ENCODE peak calls at places on chromosomes 11 and 22, in six cellular contexts. One of them, this sample, is unnamed.

GRCh38 chr22:49727881-49728563 is 99.7 kb downstream of the BRD1 start:
- DNase-seq in colonic mucosa: no peak
- DNase-seq in CD8-positive, alpha-beta T cell: no peak
- DNase-seq in epithelial cell of esophagus: no peak
- DNase-seq in sigmoid colon: no peak
- DNase-seq in astrocyte of the cerebellum: no peak
- DNase-seq in this sample: no peak

GRCh38 chr11:113311536-113311935 is 2.8 kb upstream of the TTC12 start:
- DNase-seq in colonic mucosa: no peak
- DNase-seq in epithelial cell of esophagus: no peak
- DNase-seq in sigmoid colon: no peak
- DNase-seq in CD8-positive, alpha-beta T cell: no peak
- DNase-seq in astrocyte of the cerebellum: no peak
- DNase-seq in this sample: peak

GRCh38 chr11:66855574-66856495 is 1.0 kb upstream of the LRFN4 start:
- DNase-seq in colonic mucosa: peak
- DNase-seq in astrocyte of the cerebellum: peak
- DNase-seq in CD8-positive, alpha-beta T cell: no peak
- DNase-seq in epithelial cell of esophagus: peak
- DNase-seq in sigmoid colon: peak
- DNase-seq in this sample: peak

GRCh38 chr11:18709414-18709813 is 10.8 kb downstream of the TMEM86A start:
- DNase-seq in astrocyte of the cerebellum: no peak
- DNase-seq in sigmoid colon: no peak
- DNase-seq in colonic mucosa: no peak
- DNase-seq in CD8-positive, alpha-beta T cell: no peak
- DNase-seq in epithelial cell of esophagus: no peak
- DNase-seq in this sample: no peak

GRCh38 chr11:123103326-123103980 is 41.5 kb upstream of the HSPA8 start:
- DNase-seq in sigmoid colon: peak
- DNase-seq in astrocyte of the cerebellum: peak
- DNase-seq in CD8-positive, alpha-beta T cell: peak
- DNase-seq in colonic mucosa: peak
- DNase-seq in epithelial cell of esophagus: peak
- DNase-seq in this sample: peak

GRCh38 chr11:42974510-42974909 is 337.3 kb upstream of the API5 start:
- DNase-seq in colonic mucosa: no peak
- DNase-seq in epithelial cell of esophagus: no peak
- DNase-seq in astrocyte of the cerebellum: no peak
- DNase-seq in sigmoid colon: no peak
- DNase-seq in CD8-positive, alpha-beta T cell: no peak
- DNase-seq in this sample: no peak

GRCh38 chr11:87425943-87426342 is 388.2 kb downstream of the TMEM135 start:
- DNase-seq in astrocyte of the cerebellum: peak
- DNase-seq in epithelial cell of esophagus: no peak
- DNase-seq in colonic mucosa: no peak
- DNase-seq in sigmoid colon: no peak
- DNase-seq in CD8-positive, alpha-beta T cell: no peak
- DNase-seq in this sample: no peak

GRCh38 chr11:94662065-94662779 is 95.1 kb downstream of the PIWIL4 start:
- DNase-seq in CD8-positive, alpha-beta T cell: no peak
- DNase-seq in colonic mucosa: no peak
- DNase-seq in epithelial cell of esophagus: no peak
- DNase-seq in astrocyte of the cerebellum: no peak
- DNase-seq in sigmoid colon: no peak
- DNase-seq in this sample: no peak

GRCh38 chr11:95589893-95590612 is 199.5 kb downstream of the FAM76B start:
- DNase-seq in CD8-positive, alpha-beta T cell: no peak
- DNase-seq in astrocyte of the cerebellum: no peak
- DNase-seq in colonic mucosa: no peak
- DNase-seq in epithelial cell of esophagus: no peak
- DNase-seq in sigmoid colon: no peak
- DNase-seq in this sample: no peak

GRCh38 chr11:122150484-122151124 is 34.6 kb upstream of the BLID start:
- DNase-seq in sigmoid colon: no peak
- DNase-seq in colonic mucosa: no peak
- DNase-seq in CD8-positive, alpha-beta T cell: no peak
- DNase-seq in astrocyte of the cerebellum: no peak
- DNase-seq in epithelial cell of esophagus: no peak
- DNase-seq in this sample: no peak

GRCh38 chr11:64148200-64148916 is 17.6 kb downstream of the MACROD1 start:
- DNase-seq in sigmoid colon: peak
- DNase-seq in colonic mucosa: peak
- DNase-seq in astrocyte of the cerebellum: peak
- DNase-seq in epithelial cell of esophagus: peak
- DNase-seq in CD8-positive, alpha-beta T cell: peak
- DNase-seq in this sample: peak

GRCh38 chr11:65204143-65204542 is 22.4 kb downstream of the CAPN1 start:
- DNase-seq in epithelial cell of esophagus: no peak
- DNase-seq in astrocyte of the cerebellum: no peak
- DNase-seq in sigmoid colon: peak
- DNase-seq in colonic mucosa: no peak
- DNase-seq in CD8-positive, alpha-beta T cell: no peak
- DNase-seq in this sample: no peak

GRCh38 chr11:2830886-2831285 is 54.7 kb downstream of the CDKN1C start:
- DNase-seq in astrocyte of the cerebellum: no peak
- DNase-seq in CD8-positive, alpha-beta T cell: peak
- DNase-seq in epithelial cell of esophagus: no peak
- DNase-seq in colonic mucosa: no peak
- DNase-seq in sigmoid colon: no peak
- DNase-seq in this sample: no peak

GRCh38 chr22:25069758-25070461 is 117.4 kb downstream of the KIAA1671 start:
- DNase-seq in epithelial cell of esophagus: no peak
- DNase-seq in sigmoid colon: no peak
- DNase-seq in colonic mucosa: no peak
- DNase-seq in CD8-positive, alpha-beta T cell: peak
- DNase-seq in astrocyte of the cerebellum: no peak
- DNase-seq in this sample: no peak

GRCh38 chr11:75031224-75031753 is 42.6 kb downstream of the NEU3 start:
- DNase-seq in colonic mucosa: no peak
- DNase-seq in astrocyte of the cerebellum: no peak
- DNase-seq in CD8-positive, alpha-beta T cell: no peak
- DNase-seq in sigmoid colon: no peak
- DNase-seq in epithelial cell of esophagus: peak
- DNase-seq in this sample: peak

GRCh38 chr11:38282718-38283117 is 1684.7 kb upstream of the RAG2 start:
- DNase-seq in CD8-positive, alpha-beta T cell: no peak
- DNase-seq in colonic mucosa: no peak
- DNase-seq in epithelial cell of esophagus: no peak
- DNase-seq in sigmoid colon: no peak
- DNase-seq in astrocyte of the cerebellum: no peak
- DNase-seq in this sample: no peak

GRCh38 chr11:11316651-11317050 is 36.4 kb downstream of the CSNK2A3 start:
- DNase-seq in epithelial cell of esophagus: peak
- DNase-seq in CD8-positive, alpha-beta T cell: no peak
- DNase-seq in sigmoid colon: no peak
- DNase-seq in colonic mucosa: no peak
- DNase-seq in astrocyte of the cerebellum: no peak
- DNase-seq in this sample: no peak

GRCh38 chr11:116348226-116348625 is 424.6 kb downstream of the BUD13 start:
- DNase-seq in colonic mucosa: no peak
- DNase-seq in CD8-positive, alpha-beta T cell: no peak
- DNase-seq in astrocyte of the cerebellum: no peak
- DNase-seq in sigmoid colon: no peak
- DNase-seq in epithelial cell of esophagus: no peak
- DNase-seq in this sample: no peak

GRCh38 chr11:108571001-108571400 is 22.6 kb downstream of the EXPH5 start:
- DNase-seq in colonic mucosa: peak
- DNase-seq in epithelial cell of esophagus: peak
- DNase-seq in sigmoid colon: no peak
- DNase-seq in astrocyte of the cerebellum: no peak
- DNase-seq in CD8-positive, alpha-beta T cell: no peak
- DNase-seq in this sample: no peak

GRCh38 chr11:69640995-69641581 is at the start of gene CCND1:
- DNase-seq in colonic mucosa: peak
- DNase-seq in astrocyte of the cerebellum: peak
- DNase-seq in CD8-positive, alpha-beta T cell: no peak
- DNase-seq in epithelial cell of esophagus: peak
- DNase-seq in sigmoid colon: peak
- DNase-seq in this sample: peak

GRCh38 chr11:69444381-69445130 is 36.9 kb upstream of the LINC01488 start:
- DNase-seq in astrocyte of the cerebellum: no peak
- DNase-seq in epithelial cell of esophagus: peak
- DNase-seq in CD8-positive, alpha-beta T cell: no peak
- DNase-seq in colonic mucosa: peak
- DNase-seq in sigmoid colon: peak
- DNase-seq in this sample: peak

GRCh38 chr22:20089226-20089976 is 9.4 kb downstream of the DGCR8 start:
- DNase-seq in astrocyte of the cerebellum: no peak
- DNase-seq in colonic mucosa: no peak
- DNase-seq in sigmoid colon: no peak
- DNase-seq in CD8-positive, alpha-beta T cell: no peak
- DNase-seq in epithelial cell of esophagus: no peak
- DNase-seq in this sample: no peak

GRCh38 chr11:64419818-64420485 is 61.0 kb downstream of the RPS6KA4 start:
- DNase-seq in colonic mucosa: no peak
- DNase-seq in CD8-positive, alpha-beta T cell: no peak
- DNase-seq in epithelial cell of esophagus: peak
- DNase-seq in astrocyte of the cerebellum: peak
- DNase-seq in sigmoid colon: no peak
- DNase-seq in this sample: peak

GRCh38 chr11:109222730-109223129 is 199.3 kb upstream of the C11orf87 start:
- DNase-seq in astrocyte of the cerebellum: no peak
- DNase-seq in colonic mucosa: no peak
- DNase-seq in CD8-positive, alpha-beta T cell: no peak
- DNase-seq in epithelial cell of esophagus: no peak
- DNase-seq in sigmoid colon: no peak
- DNase-seq in this sample: no peak

DNA sequence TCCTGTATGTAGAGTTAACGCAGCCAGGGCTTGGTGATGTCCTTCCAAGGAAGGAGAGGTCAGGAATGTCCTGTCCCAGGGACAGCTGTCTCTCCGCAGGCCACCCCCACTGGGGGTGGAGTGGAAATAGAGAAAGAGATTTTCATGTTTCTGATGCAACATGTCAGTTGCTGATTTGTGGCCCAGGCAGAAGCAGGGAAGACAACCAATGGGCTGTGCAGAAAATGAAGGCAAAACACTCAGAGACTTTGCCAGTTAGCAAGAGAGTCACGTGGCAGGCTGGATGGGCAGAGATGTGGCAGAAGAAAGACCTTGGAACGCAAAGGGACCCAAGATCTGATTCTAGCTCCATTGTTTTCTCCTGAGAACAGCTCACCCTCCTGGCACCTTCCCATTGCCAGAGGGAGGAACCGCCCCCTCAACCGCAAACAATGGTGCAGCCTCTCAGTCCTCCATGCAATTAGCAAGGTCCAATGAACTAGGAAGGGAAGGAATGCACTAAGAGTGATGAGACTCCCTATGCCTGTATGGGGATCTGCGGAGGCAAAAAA is 71.0 kb downstream of the SYN3 start:
- DNase-seq in sigmoid colon: no peak
- DNase-seq in CD8-positive, alpha-beta T cell: no peak
- DNase-seq in colonic mucosa: no peak
- DNase-seq in epithelial cell of esophagus: peak
- DNase-seq in astrocyte of the cerebellum: peak
- DNase-seq in this sample: no peak
- H3K4me3 ChIP-seq in sigmoid colon: no peak
- H3K4me3 ChIP-seq in CD8-positive, alpha-beta T cell: no peak
- H3K4me3 ChIP-seq in colonic mucosa: no peak
- H3K4me3 ChIP-seq in epithelial cell of esophagus: no peak
- H3K4me3 ChIP-seq in astrocyte of the cerebellum: no peak
- H3K4me3 ChIP-seq in this sample: no peak

GRCh38 chr11:125494033-125494364 is 2.1 kb downstream of the FEZ1 start:
- DNase-seq in sigmoid colon: no peak
- DNase-seq in CD8-positive, alpha-beta T cell: no peak
- DNase-seq in epithelial cell of esophagus: no peak
- DNase-seq in colonic mucosa: no peak
- DNase-seq in astrocyte of the cerebellum: no peak
- DNase-seq in this sample: no peak

GRCh38 chr11:125494601-125494986 is 1.5 kb downstream of the FEZ1 start:
- DNase-seq in colonic mucosa: no peak
- DNase-seq in astrocyte of the cerebellum: no peak
- DNase-seq in sigmoid colon: no peak
- DNase-seq in epithelial cell of esophagus: no peak
- DNase-seq in CD8-positive, alpha-beta T cell: no peak
- DNase-seq in this sample: no peak

GRCh38 chr11:125494987-125495725 is 909 bp downstream of the FEZ1 start:
- DNase-seq in colonic mucosa: peak
- DNase-seq in CD8-positive, alpha-beta T cell: no peak
- DNase-seq in astrocyte of the cerebellum: no peak
- DNase-seq in epithelial cell of esophagus: peak
- DNase-seq in sigmoid colon: peak
- DNase-seq in this sample: no peak

GRCh38 chr11:125498521-125498920 is 2.5 kb upstream of the FEZ1 start:
- DNase-seq in epithelial cell of esophagus: no peak
- DNase-seq in sigmoid colon: no peak
- DNase-seq in CD8-positive, alpha-beta T cell: no peak
- DNase-seq in astrocyte of the cerebellum: no peak
- DNase-seq in colonic mucosa: no peak
- DNase-seq in this sample: no peak

DNA sequence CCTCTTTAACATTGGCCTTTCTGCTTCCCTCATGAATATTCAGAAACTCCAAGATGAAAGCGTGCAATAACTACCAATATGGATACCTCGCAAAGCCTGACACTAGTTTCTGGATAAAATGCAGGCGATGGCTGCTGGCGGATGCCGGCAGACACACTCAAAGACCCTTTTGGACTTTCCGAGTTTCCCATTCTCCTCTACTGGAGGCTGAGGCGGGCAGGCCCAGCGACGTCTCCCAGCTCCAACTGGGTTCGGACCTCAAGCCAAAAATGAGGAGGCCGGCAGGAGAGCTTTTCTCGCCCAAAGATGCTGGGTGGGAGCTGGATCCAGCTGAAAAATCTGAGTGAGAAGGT is 376 bp upstream of the FEZ1 start:
- DNase-seq in epithelial cell of esophagus: no peak
- DNase-seq in astrocyte of the cerebellum: no peak
- DNase-seq in colonic mucosa: no peak
- DNase-seq in CD8-positive, alpha-beta T cell: no peak
- DNase-seq in sigmoid colon: no peak
- DNase-seq in this sample: no peak
- H3K4me3 ChIP-seq in epithelial cell of esophagus: peak
- H3K4me3 ChIP-seq in astrocyte of the cerebellum: peak
- H3K4me3 ChIP-seq in colonic mucosa: peak
- H3K4me3 ChIP-seq in CD8-positive, alpha-beta T cell: peak
- H3K4me3 ChIP-seq in sigmoid colon: peak
- H3K4me3 ChIP-seq in this sample: peak

GRCh38 chr11:60844870-60845221 is 2.9 kb downstream of the CCDC86 start:
- DNase-seq in astrocyte of the cerebellum: no peak
- DNase-seq in colonic mucosa: no peak
- DNase-seq in CD8-positive, alpha-beta T cell: no peak
- DNase-seq in epithelial cell of esophagus: peak
- DNase-seq in sigmoid colon: no peak
- DNase-seq in this sample: no peak
- H3K4me3 ChIP-seq in astrocyte of the cerebellum: peak
- H3K4me3 ChIP-seq in colonic mucosa: no peak
- H3K4me3 ChIP-seq in CD8-positive, alpha-beta T cell: no peak
- H3K4me3 ChIP-seq in epithelial cell of esophagus: no peak
- H3K4me3 ChIP-seq in sigmoid colon: no peak
- H3K4me3 ChIP-seq in this sample: peak

DNA sequence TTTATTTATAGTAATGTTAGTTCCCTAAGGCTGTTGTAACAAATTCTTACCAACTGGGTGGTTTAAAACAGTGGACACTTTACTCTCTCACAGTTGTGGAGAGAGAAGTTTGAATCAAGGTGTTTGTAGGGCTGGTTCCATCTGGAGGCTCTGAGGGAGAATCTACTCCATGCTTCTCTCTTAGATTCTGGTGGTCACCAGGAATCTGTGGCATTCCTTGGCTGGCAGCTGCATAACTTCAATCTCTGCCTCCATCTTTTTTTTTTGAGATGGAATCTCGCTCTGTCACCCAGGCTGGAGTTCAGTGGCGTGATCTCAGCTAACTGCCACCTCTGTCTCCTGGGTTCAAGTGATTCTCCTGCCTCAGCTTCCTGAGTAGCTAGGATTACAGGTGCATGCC is 46.3 kb downstream of the LDLRAD3 start:
- DNase-seq in colonic mucosa: no peak
- DNase-seq in astrocyte of the cerebellum: no peak
- DNase-seq in sigmoid colon: no peak
- DNase-seq in CD8-positive, alpha-beta T cell: no peak
- DNase-seq in epithelial cell of esophagus: no peak
- DNase-seq in this sample: no peak
- H3K4me3 ChIP-seq in colonic mucosa: no peak
- H3K4me3 ChIP-seq in astrocyte of the cerebellum: no peak
- H3K4me3 ChIP-seq in sigmoid colon: no peak
- H3K4me3 ChIP-seq in CD8-positive, alpha-beta T cell: no peak
- H3K4me3 ChIP-seq in epithelial cell of esophagus: no peak
- H3K4me3 ChIP-seq in this sample: no peak

This sample was measured in skeletal muscle cell.